ENCODE peak calls at places on chromosomes 11 and 22, in four cellular contexts. S is CD4-positive, alpha-beta T cell; M is AG04450; N is transverse colon. R is an unnamed sample. For H3K27me3, the result is how much of the 10 kb centered on the place peaks cover.

GRCh38 chr22:37808294-37808657 is 542 bp downstream of the GCAT start:
- DNase-seq in S (no peak), M (no peak), N (no peak), R (no peak)

GRCh38 chr11:128052912-128053641 is 534.3 kb downstream of the ETS1 start:
- DNase-seq in S (no peak), M (no peak), N (no peak), R (peak)

GRCh38 chr22:30201970-30202369 is 44.6 kb downstream of the LIF start:
- DNase-seq in S (no peak), M (no peak), N (no peak), R (no peak)

GRCh38 chr22:19679476-19680099 is 34.7 kb upstream of the SEPTIN5 start:
- DNase-seq in S (peak), M (no peak), N (peak), R (no peak)

GRCh38 chr22:21755855-21756284 is 20.3 kb upstream of the YPEL1 start:
- DNase-seq in S (no peak), M (peak), N (no peak), R (no peak)

GRCh38 chr22:23062616-23063538 is 7.4 kb upstream of the GNAZ start:
- DNase-seq in S (no peak), M (no peak), N (no peak), R (no peak)

GRCh38 chr11:66315921-66316811 is 678 bp downstream of the CD248 start:
- DNase-seq in S (no peak), M (no peak), N (no peak), R (no peak)

GRCh38 chr11:10117709-10118341 is 176.2 kb downstream of the SBF2 start:
- DNase-seq in S (no peak), M (no peak), N (no peak), R (peak)

GRCh38 chr11:94933225-94934130 is 39.9 kb downstream of the CWC15 start:
- DNase-seq in S (no peak), M (peak), N (no peak), R (peak)

GRCh38 chr11:121625784-121626506 is 173.2 kb upstream of the SORL1-AS1 start:
- DNase-seq in S (no peak), M (no peak), N (no peak), R (no peak)

GRCh38 chr11:38019072-38019775 is 1421.2 kb upstream of the RAG2 start:
- DNase-seq in S (no peak), M (no peak), N (no peak), R (no peak)

GRCh38 chr11:77411238-77411637 is 62.7 kb downstream of the PAK1 start:
- DNase-seq in S (peak), M (no peak), N (peak), R (no peak)

GRCh38 chr22:50542416-50542927 is 3.2 kb upstream of the KLHDC7B start:
- DNase-seq in S (no peak), M (no peak), N (peak), R (no peak)

GRCh38 chr11:57116654-57117053 is 65.1 kb upstream of the LRRC55 start:
- DNase-seq in S (no peak), M (peak), N (peak), R (no peak)

GRCh38 chr11:67282155-67282875 is 6.8 kb upstream of the ANKRD13D start:
- DNase-seq in S (no peak), M (no peak), N (peak), R (no peak)

GRCh38 chr11:134642206-134642605 is 230.2 kb upstream of the B3GAT1 start:
- DNase-seq in S (no peak), M (no peak), N (no peak), R (no peak)

GRCh38 chr22:23894710-23895598 is 771 bp downstream of the MIF start:
- DNase-seq in S (peak), M (peak), N (peak), R (no peak)

GRCh38 chr11:2673871-2674471 is 25.8 kb downstream of the KCNQ1OT1 start:
- DNase-seq in S (no peak), M (no peak), N (no peak), R (no peak)

GRCh38 chr11:126518130-126518995 is 162.9 kb downstream of the ST3GAL4 start:
- DNase-seq in S (no peak), M (no peak), N (no peak), R (no peak)

GRCh38 chr11:72220696-72221363 is 3.7 kb upstream of the INPPL1 start:
- DNase-seq in S (no peak), M (no peak), N (no peak), R (no peak)

GRCh38 chr11:1437500-1437899 is 47.8 kb downstream of the BRSK2 start:
- DNase-seq in S (no peak), M (no peak), N (no peak), R (no peak)

GRCh38 chr11:122706689-122707088 is 51.2 kb downstream of the UBASH3B start:
- DNase-seq in S (no peak), M (no peak), N (no peak), R (peak)

GRCh38 chr11:45709264-45709663 is 43.8 kb upstream of the CHST1 start:
- DNase-seq in S (no peak), M (no peak), N (no peak), R (no peak)

GRCh38 chr11:117497206-117497951 is 169.7 kb downstream of the CEP164 start:
- DNase-seq in S (no peak), M (no peak), N (no peak), R (no peak)

GRCh38 chr11:85845052-85845631 is 10.0 kb upstream of the CCDC83 start:
- DNase-seq in S (no peak), M (no peak), N (no peak), R (no peak)

GRCh38 chr22:19869497-19870152 is 15.0 kb upstream of the GNB1L start:
- DNase-seq in S (no peak), M (no peak), N (no peak), R (no peak)

GRCh38 chr11:75627879-75628668 is 40.8 kb downstream of the MAP6 start:
- DNase-seq in S (no peak), M (no peak), N (no peak), R (no peak)

GRCh38 chr11:1889527-1889930 is 2.2 kb downstream of the PRR33 start:
- DNase-seq in S (no peak), M (no peak), N (no peak), R (no peak)

GRCh38 chr11:20031155-20032001 is 128.9 kb downstream of the DBX1 start:
- DNase-seq in S (no peak), M (peak), N (no peak), R (peak)

GRCh38 chr11:75432911-75433321 is at the start of gene KLHL35:
- DNase-seq in S (no peak), M (no peak), N (no peak), R (no peak)

GRCh38 chr11:102882389-102883024 is 7.7 kb upstream of the MMP12 start:
- DNase-seq in S (no peak), M (no peak), N (no peak), R (no peak)

GRCh38 chr11:73167555-73167954 is 25.4 kb upstream of the FCHSD2 start:
- DNase-seq in S (no peak), M (no peak), N (no peak), R (no peak)

GRCh38 chr11:88537613-88538012 is 200.1 kb upstream of the CTSC start:
- DNase-seq in S (no peak), M (no peak), N (no peak), R (no peak)

GRCh38 chr11:86230921-86231320 is 13.6 kb upstream of the EED start:
- DNase-seq in S (no peak), M (no peak), N (no peak), R (no peak)

GRCh38 chr11:7603031-7603781 is 70.1 kb downstream of the CYB5R2 start:
- DNase-seq in S (no peak), M (no peak), N (no peak), R (no peak)

GRCh38 chr11:57274904-57275498 is 38.0 kb upstream of the APLNR start:
- DNase-seq in S (no peak), M (no peak), N (no peak), R (no peak)

GRCh38 chr11:61378713-61379313 is 13.6 kb upstream of the TMEM216 start:
- DNase-seq in S (no peak), M (peak), N (no peak), R (peak)

GRCh38 chr11:61390161-61390560 is 2.2 kb upstream of the TMEM216 start:
- DNase-seq in S (no peak), M (no peak), N (no peak), R (no peak)

GRCh38 chr11:61380914-61381313 is 11.5 kb upstream of the TMEM216 start:
- DNase-seq in S (no peak), M (no peak), N (no peak), R (no peak)

DNA sequence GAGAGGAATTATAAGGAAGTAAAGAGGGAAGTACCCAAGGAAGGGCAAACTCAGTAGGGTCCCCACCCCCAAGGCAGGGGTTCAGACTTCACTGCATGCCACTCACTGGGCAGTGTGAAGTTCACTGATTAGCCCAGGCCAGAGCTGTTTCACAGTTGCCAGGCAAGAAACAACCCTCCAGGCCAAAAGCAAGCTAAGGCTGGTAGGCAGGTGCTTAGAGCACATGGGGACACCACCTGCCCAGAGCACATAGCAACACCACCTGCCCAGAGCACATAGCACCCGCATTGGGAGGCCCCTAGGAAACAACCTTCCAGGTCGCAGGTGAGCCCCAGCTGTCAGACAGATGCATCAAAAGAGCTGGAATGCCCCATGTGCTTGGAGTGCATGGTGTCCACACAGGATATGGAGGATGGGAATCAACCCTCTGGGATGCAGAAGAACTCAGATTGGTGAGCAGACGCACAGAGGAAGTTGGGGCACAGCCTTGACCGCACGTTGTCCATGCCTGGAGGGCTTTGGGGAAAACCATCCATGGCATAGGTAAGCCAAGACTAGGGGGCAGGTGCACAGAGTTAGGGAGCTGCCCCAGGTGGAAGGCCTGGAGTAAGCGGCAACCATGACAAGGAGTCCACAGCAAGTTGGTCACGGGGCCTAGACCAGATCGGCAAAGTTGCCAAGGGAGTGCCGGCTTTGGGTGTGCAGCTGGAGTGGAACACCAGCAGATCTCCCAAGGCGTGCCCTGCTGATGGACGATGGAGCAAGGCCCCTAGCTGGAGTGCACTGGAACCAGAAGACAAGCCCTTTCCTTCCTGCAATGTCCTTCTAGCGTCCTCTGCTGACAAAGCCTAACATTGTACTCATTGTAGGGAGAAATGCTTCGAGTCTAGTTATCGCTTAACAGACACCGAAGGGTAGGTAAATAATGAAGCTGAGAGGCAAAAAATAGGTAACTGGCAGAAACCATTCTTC is 7.8 kb upstream of the TMEM216 start:
- DNase-seq in S (no peak), M (no peak), N (no peak), R (no peak)
- TF ChIP-seq CTCF in S (no peak), M (peak), N (no peak), R (peak)

GRCh38 chr22:36244522-36245391 is 5.4 kb upstream of the APOL2 start:
- DNase-seq in S (no peak), M (no peak), N (no peak), R (peak)
- H3K27me3 ChIP-seq in S (under half), M (under half), N (under half), R (under half)

DNA sequence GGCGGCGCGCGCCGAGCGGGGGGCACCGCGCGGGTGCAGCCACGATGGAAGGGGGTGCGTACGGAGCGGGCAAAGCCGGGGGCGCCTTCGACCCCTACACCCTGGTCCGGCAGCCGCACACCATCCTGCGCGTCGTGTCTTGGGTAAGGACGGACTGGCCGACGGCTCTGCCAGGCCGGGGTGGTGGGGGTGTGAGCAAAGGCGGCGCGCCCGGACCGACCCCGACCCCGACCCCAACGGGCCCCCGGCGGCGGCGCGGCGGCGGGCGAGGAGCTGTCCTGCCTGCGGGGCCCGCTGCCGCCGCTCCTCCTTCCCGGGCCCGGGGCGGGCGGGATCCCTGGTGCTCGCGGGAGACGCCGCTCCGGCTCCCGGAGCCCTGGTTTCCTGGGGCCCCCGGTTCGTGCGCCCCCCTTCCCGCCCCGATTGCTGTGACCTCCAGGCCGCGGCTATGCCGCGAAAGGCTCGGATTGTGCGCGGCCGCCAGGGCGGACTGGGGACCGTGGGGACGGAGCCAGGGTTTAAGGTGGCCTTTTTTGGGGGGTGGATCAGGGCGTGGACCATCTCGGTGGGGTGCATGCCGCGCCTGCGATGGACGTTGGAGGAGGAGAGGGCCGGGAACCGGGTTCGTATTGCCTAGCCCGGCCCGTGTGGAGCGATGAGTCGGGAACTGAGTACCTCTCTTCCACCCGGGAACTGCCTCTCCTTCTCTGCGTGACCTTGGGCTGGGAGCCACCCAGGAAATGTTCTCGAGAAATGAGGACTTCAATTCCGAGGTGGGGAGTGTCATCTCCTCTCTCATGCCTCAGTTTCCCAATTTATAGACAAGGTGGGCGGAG is at the start of gene SYNGR1:
- DNase-seq in S (no peak), M (no peak), N (no peak), R (no peak)
- TF ChIP-seq CTCF in S (no peak), M (peak), N (no peak), R (no peak)

GRCh38 chr11:70483940-70484339 is 85.6 kb downstream of the CTTN start:
- DNase-seq in S (no peak), M (no peak), N (no peak), R (no peak)

GRCh38 chr11:70481625-70482528 is 83.5 kb downstream of the CTTN start:
- DNase-seq in S (no peak), M (no peak), N (peak), R (no peak)

GRCh38 chr11:70483077-70483861 is 84.9 kb downstream of the CTTN start:
- DNase-seq in S (no peak), M (peak), N (peak), R (no peak)

GRCh38 chr11:70480711-70481110 is 82.4 kb downstream of the CTTN start:
- DNase-seq in S (no peak), M (no peak), N (no peak), R (no peak)

GRCh38 chr11:70482529-70482917 is 84.2 kb downstream of the CTTN start:
- DNase-seq in S (no peak), M (no peak), N (no peak), R (no peak)
- H3K27me3 ChIP-seq in S (under half), M (under half), N (under half), R (under half)

DNA sequence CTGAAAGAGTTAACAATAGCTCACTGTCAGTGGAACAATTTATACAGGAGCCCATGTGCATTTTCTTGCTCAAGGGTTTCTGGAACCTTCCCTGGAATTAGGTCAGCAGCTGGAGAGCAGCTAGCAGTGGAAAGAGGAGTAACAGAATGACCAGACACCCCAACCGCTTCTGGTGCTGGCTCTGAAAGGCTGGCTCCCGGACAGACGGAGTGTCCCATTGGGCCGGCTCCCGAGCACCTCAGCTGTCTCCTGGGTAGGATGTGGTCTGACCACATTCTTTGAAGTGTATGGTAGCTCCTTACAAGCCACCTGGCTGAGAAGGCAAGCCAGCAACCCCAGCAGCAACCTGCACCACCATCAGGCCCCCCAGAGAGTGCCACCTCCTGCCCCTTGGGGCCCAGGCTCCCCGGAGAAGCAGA is 44.7 kb downstream of the ABTB2 start:
- DNase-seq in S (no peak), M (no peak), N (no peak), R (no peak)
- TF ChIP-seq CTCF in S (no peak), M (no peak), N (no peak), R (no peak)

GRCh38 chr11:64744544-64745218 is 739 bp upstream of the RASGRP2 start:
- DNase-seq in S (no peak), M (no peak), N (no peak), R (no peak)
- H3K27me3 ChIP-seq in S (under half), M (half or more), N (half or more), R (under half)

DNA sequence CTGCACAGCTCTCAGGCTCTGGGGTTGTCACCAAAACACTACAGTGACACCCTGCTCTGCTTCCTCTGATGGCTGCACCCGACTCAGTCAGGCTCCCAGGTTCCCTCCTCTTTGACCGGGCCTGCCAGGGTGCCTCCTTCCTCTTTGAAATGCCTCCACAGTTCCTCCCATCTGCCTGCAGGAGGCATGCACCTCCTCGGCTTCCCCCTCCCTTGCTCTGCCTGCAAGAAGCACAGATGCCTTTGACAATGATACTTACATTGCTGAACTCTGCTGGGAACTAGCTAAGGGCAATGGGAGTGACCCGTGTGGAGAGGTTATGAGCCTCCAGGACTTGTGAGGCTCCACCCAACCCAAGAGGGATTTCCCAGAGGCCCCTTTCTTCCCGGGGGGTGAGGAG is 674.1 kb downstream of the OPCML start:
- DNase-seq in S (no peak), M (peak), N (no peak), R (no peak)
- TF ChIP-seq CTCF in S (no peak), M (peak), N (no peak), R (peak)

GRCh38 chr11:13011366-13012036 is 2.4 kb downstream of the RASSF10 start:
- DNase-seq in S (no peak), M (no peak), N (no peak), R (no peak)

GRCh38 chr11:13015753-13016152 is 6.6 kb downstream of the RASSF10 start:
- DNase-seq in S (no peak), M (no peak), N (no peak), R (no peak)

GRCh38 chr11:13010737-13011342 is 1.7 kb downstream of the RASSF10 start:
- DNase-seq in S (no peak), M (no peak), N (peak), R (no peak)

GRCh38 chr11:13012037-13012693 is 3.0 kb downstream of the RASSF10 start:
- DNase-seq in S (no peak), M (no peak), N (no peak), R (no peak)

DNA sequence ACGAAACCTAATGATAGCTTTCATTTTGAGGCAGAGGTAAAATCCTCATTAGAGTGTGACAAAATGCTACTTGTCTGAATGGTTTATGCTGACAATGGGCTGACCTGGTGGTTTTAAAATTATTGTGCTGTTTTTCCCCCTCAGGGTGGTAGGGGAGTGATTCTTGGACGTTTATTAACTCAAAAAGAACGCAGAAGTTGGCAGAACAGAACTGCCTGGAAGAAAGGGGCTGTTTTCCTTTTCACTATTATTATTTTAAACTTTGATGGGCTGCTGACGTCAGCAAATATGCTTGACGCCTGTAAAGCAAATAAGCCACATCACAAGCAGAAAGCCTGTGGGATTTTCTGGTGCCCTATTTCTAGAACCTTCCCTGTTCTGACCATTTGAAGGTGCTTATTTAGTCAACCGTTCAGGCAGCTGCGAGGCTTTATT is 4.0 kb downstream of the RASSF10 start:
- DNase-seq in S (no peak), M (no peak), N (no peak), R (no peak)
- H3K27me3 ChIP-seq in S (half or more), M (half or more), N (half or more), R (under half)

GRCh38 chr22:47793304-47794101 is 1031.1 kb downstream of the TBC1D22A start:
- DNase-seq in S (no peak), M (no peak), N (no peak), R (no peak)

GRCh38 chr22:47794851-47795250 is 1032.4 kb downstream of the TBC1D22A start:
- DNase-seq in S (no peak), M (no peak), N (no peak), R (no peak)

GRCh38 chr22:47796128-47796908 is 1033.9 kb downstream of the TBC1D22A start:
- DNase-seq in S (no peak), M (no peak), N (no peak), R (no peak)

GRCh38 chr22:47797546-47797945 is 1035.1 kb downstream of the TBC1D22A start:
- DNase-seq in S (no peak), M (no peak), N (no peak), R (no peak)

GRCh38 chr22:47795477-47796127 is 1033.2 kb downstream of the TBC1D22A start:
- DNase-seq in S (no peak), M (no peak), N (no peak), R (no peak)
- TF ChIP-seq CTCF in S (no peak), M (no peak), N (no peak), R (no peak)

R was measured in BJ.